ENCODE peak calls at places on chromosome 17, in seven cellular contexts. One of them, this sample, is unnamed. For H3K4me1 and H3K27me3, the result is how much of the 10 kb centered on the place peaks cover.

GRCh38 chr17:30413109-30413508 is 34.4 kb downstream of the CPD start:
- DNase-seq in K562: no peak
- DNase-seq in cardiac muscle cell: no peak
- DNase-seq in fibroblast of lung: no peak
- DNase-seq in lower lobe of right lung: no peak
- DNase-seq in IMR-90: peak
- DNase-seq in BE2C: no peak
- DNase-seq in this sample: no peak

GRCh38 chr17:63844293-63844672 is 1.8 kb upstream of the SMARCD2 start:
- DNase-seq in K562: peak
- DNase-seq in cardiac muscle cell: no peak
- DNase-seq in fibroblast of lung: no peak
- DNase-seq in lower lobe of right lung: no peak
- DNase-seq in IMR-90: no peak
- DNase-seq in BE2C: no peak
- DNase-seq in this sample: no peak

GRCh38 chr17:79920751-79921410 is 81.6 kb upstream of the CBX4 start:
- DNase-seq in K562: no peak
- DNase-seq in cardiac muscle cell: no peak
- DNase-seq in fibroblast of lung: no peak
- DNase-seq in lower lobe of right lung: no peak
- DNase-seq in IMR-90: no peak
- DNase-seq in BE2C: no peak
- DNase-seq in this sample: no peak

GRCh38 chr17:76268015-76268749 is 3.0 kb downstream of the UBALD2 start:
- DNase-seq in K562: peak
- DNase-seq in cardiac muscle cell: no peak
- DNase-seq in fibroblast of lung: peak
- DNase-seq in lower lobe of right lung: peak
- DNase-seq in IMR-90: peak
- DNase-seq in BE2C: no peak
- DNase-seq in this sample: peak

GRCh38 chr17:78530675-78531074 is 46.5 kb downstream of the DNAH17 start:
- DNase-seq in K562: no peak
- DNase-seq in cardiac muscle cell: no peak
- DNase-seq in fibroblast of lung: no peak
- DNase-seq in lower lobe of right lung: no peak
- DNase-seq in IMR-90: no peak
- DNase-seq in BE2C: no peak
- DNase-seq in this sample: no peak

GRCh38 chr17:36529121-36529520 is 5.5 kb downstream of the MYO19 start:
- DNase-seq in K562: no peak
- DNase-seq in cardiac muscle cell: no peak
- DNase-seq in fibroblast of lung: peak
- DNase-seq in lower lobe of right lung: no peak
- DNase-seq in IMR-90: peak
- DNase-seq in BE2C: no peak
- DNase-seq in this sample: no peak

GRCh38 chr17:45812102-45812501 is 28.0 kb downstream of the CRHR1 start:
- DNase-seq in K562: peak
- DNase-seq in cardiac muscle cell: no peak
- DNase-seq in fibroblast of lung: peak
- DNase-seq in lower lobe of right lung: no peak
- DNase-seq in IMR-90: no peak
- DNase-seq in BE2C: no peak
- DNase-seq in this sample: no peak

GRCh38 chr17:32873114-32873513 is 3.8 kb downstream of the MYO1D start:
- DNase-seq in K562: no peak
- DNase-seq in cardiac muscle cell: no peak
- DNase-seq in fibroblast of lung: no peak
- DNase-seq in lower lobe of right lung: no peak
- DNase-seq in IMR-90: no peak
- DNase-seq in BE2C: no peak
- DNase-seq in this sample: no peak

GRCh38 chr17:29212681-29213121 is 32.5 kb upstream of the MYO18A start:
- DNase-seq in K562: no peak
- DNase-seq in cardiac muscle cell: no peak
- DNase-seq in fibroblast of lung: no peak
- DNase-seq in lower lobe of right lung: no peak
- DNase-seq in IMR-90: peak
- DNase-seq in BE2C: no peak
- DNase-seq in this sample: no peak

GRCh38 chr17:17413821-17414220 is 63.0 kb upstream of the MED9 start:
- DNase-seq in K562: no peak
- DNase-seq in cardiac muscle cell: no peak
- DNase-seq in fibroblast of lung: no peak
- DNase-seq in lower lobe of right lung: no peak
- DNase-seq in IMR-90: no peak
- DNase-seq in BE2C: no peak
- DNase-seq in this sample: no peak
- H3K4me1 ChIP-seq in K562: under half
- H3K4me1 ChIP-seq in cardiac muscle cell: under half
- H3K4me1 ChIP-seq in fibroblast of lung: under half
- H3K4me1 ChIP-seq in lower lobe of right lung: under half
- H3K4me1 ChIP-seq in IMR-90: under half
- H3K4me1 ChIP-seq in BE2C: under half
- H3K4me1 ChIP-seq in this sample: under half

DNA sequence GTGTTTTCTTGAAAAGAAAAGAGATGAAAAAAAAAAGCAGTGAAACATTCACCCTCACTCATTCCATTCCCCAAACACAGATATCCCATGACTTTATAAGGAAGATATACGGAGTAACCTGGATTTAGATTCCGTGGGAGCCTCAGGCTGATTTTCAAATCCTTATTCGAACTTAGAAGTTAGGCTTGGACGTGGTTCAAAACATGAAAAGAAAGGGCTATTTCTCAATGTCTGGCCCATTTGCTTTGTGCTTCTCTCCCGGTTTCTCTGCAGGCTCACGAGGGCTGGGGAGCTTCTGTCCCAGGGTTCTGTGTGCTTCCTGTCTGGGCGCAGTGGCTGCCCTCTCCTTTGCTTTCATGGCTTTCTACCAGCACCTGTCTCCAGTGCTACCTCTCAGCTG is 33.9 kb downstream of the CUEDC1 start:
- DNase-seq in K562: no peak
- DNase-seq in cardiac muscle cell: no peak
- DNase-seq in fibroblast of lung: peak
- DNase-seq in lower lobe of right lung: no peak
- DNase-seq in IMR-90: peak
- DNase-seq in BE2C: no peak
- DNase-seq in this sample: no peak
- TF ChIP-seq CTCF in K562: no peak
- TF ChIP-seq CTCF in cardiac muscle cell: no peak
- TF ChIP-seq CTCF in fibroblast of lung: no peak
- TF ChIP-seq CTCF in lower lobe of right lung: no peak
- TF ChIP-seq CTCF in IMR-90: no peak
- TF ChIP-seq CTCF in BE2C: no peak
- TF ChIP-seq CTCF in this sample: no peak

DNA sequence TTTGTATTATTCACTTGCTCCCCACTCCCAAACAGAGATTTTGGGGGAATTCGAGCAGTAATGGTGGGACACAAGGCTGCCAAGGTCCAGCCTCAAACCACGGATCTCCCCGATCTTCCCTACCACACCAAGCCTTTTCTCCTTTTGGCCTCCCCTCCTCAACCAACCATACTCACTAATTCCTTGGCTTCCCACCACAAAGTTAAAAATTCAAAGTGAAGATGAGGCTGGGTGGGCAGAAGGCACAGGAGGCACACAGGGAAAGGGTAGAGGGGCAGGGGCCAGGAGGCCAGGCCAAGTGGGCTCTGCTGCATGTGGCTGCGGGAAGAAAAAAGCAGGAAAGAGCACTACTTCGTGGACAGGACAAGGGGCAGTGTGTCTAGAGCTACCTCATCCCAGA is 15.2 kb downstream of the HOXB4 start:
- DNase-seq in K562: no peak
- DNase-seq in cardiac muscle cell: no peak
- DNase-seq in fibroblast of lung: no peak
- DNase-seq in lower lobe of right lung: no peak
- DNase-seq in IMR-90: no peak
- DNase-seq in BE2C: no peak
- DNase-seq in this sample: no peak
- H3K27me3 ChIP-seq in K562: under half
- H3K27me3 ChIP-seq in cardiac muscle cell: half or more
- H3K27me3 ChIP-seq in fibroblast of lung: under half
- H3K27me3 ChIP-seq in lower lobe of right lung: under half
- H3K27me3 ChIP-seq in IMR-90: under half
- H3K27me3 ChIP-seq in BE2C: half or more
- H3K27me3 ChIP-seq in this sample: half or more

GRCh38 chr17:81601525-81602120 is 35.3 kb downstream of the NPLOC4 start:
- DNase-seq in K562: peak
- DNase-seq in cardiac muscle cell: peak
- DNase-seq in fibroblast of lung: peak
- DNase-seq in lower lobe of right lung: no peak
- DNase-seq in IMR-90: peak
- DNase-seq in BE2C: peak
- DNase-seq in this sample: peak
- H3K4me1 ChIP-seq in K562: under half
- H3K4me1 ChIP-seq in cardiac muscle cell: under half
- H3K4me1 ChIP-seq in fibroblast of lung: under half
- H3K4me1 ChIP-seq in lower lobe of right lung: under half
- H3K4me1 ChIP-seq in IMR-90: under half
- H3K4me1 ChIP-seq in BE2C: under half
- H3K4me1 ChIP-seq in this sample: under half

GRCh38 chr17:50697663-50698272 is 9.9 kb downstream of the ANKRD40 start:
- DNase-seq in K562: no peak
- DNase-seq in cardiac muscle cell: no peak
- DNase-seq in fibroblast of lung: no peak
- DNase-seq in lower lobe of right lung: no peak
- DNase-seq in IMR-90: no peak
- DNase-seq in BE2C: no peak
- DNase-seq in this sample: no peak
- TF ChIP-seq CTCF in K562: peak
- TF ChIP-seq CTCF in cardiac muscle cell: no peak
- TF ChIP-seq CTCF in fibroblast of lung: no peak
- TF ChIP-seq CTCF in lower lobe of right lung: no peak
- TF ChIP-seq CTCF in IMR-90: no peak
- TF ChIP-seq CTCF in BE2C: peak
- TF ChIP-seq CTCF in this sample: no peak

DNA sequence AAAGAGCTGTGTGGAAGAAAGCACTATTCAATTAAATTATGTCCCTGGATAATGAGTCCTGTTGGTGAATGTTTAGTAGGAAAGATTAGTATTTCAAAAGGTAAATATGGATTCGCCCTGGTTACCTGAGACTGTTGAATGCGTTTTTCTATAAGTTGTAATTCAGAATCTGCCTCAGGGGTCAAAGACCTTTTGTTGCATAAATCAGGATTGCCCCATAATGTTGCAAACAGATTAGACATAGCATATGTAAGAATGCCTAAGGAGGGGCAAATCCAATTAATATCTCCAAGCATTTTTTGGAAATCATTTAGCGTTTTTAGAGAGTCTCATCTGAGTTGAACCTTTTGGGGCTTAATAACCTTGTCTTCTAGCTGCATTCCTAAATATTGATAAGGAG is 70.1 kb upstream of the ARL4D start:
- DNase-seq in K562: no peak
- DNase-seq in cardiac muscle cell: no peak
- DNase-seq in fibroblast of lung: no peak
- DNase-seq in lower lobe of right lung: no peak
- DNase-seq in IMR-90: no peak
- DNase-seq in BE2C: no peak
- DNase-seq in this sample: no peak
- H3K27me3 ChIP-seq in K562: under half
- H3K27me3 ChIP-seq in cardiac muscle cell: under half
- H3K27me3 ChIP-seq in fibroblast of lung: under half
- H3K27me3 ChIP-seq in lower lobe of right lung: under half
- H3K27me3 ChIP-seq in IMR-90: under half
- H3K27me3 ChIP-seq in BE2C: under half
- H3K27me3 ChIP-seq in this sample: under half

GRCh38 chr17:77450742-77451270 is 310.0 kb downstream of the SEC14L1 start:
- DNase-seq in K562: no peak
- DNase-seq in cardiac muscle cell: no peak
- DNase-seq in fibroblast of lung: no peak
- DNase-seq in lower lobe of right lung: no peak
- DNase-seq in IMR-90: no peak
- DNase-seq in BE2C: no peak
- DNase-seq in this sample: no peak
- H3K4me1 ChIP-seq in K562: half or more
- H3K4me1 ChIP-seq in cardiac muscle cell: half or more
- H3K4me1 ChIP-seq in fibroblast of lung: half or more
- H3K4me1 ChIP-seq in lower lobe of right lung: half or more
- H3K4me1 ChIP-seq in IMR-90: half or more
- H3K4me1 ChIP-seq in BE2C: under half
- H3K4me1 ChIP-seq in this sample: half or more

This sample was measured in heart right ventricle.